ENCODE peak calls at places on chromosomes 3 and 15, in eight cellular contexts. One of them, this sample, is unnamed.

GRCh38 chr15:100918690-100919480 is at the start of gene LRRK1:
- DNase-seq in EH: peak
- DNase-seq in Calu3: peak
- DNase-seq in stimulated activated CD4-positive, alpha-beta T cell treated with anti-CD3 and anti-CD28 coated beads, Interleukin-4, amount 100 ng/mL, for 24 hours: no peak
- DNase-seq in left kidney: peak
- DNase-seq in NCI-H1092 treated with DMSO at 0.1 percent for 48 hours: no peak
- DNase-seq in choroid plexus epithelial cell: peak
- DNase-seq in AML-193: no peak
- DNase-seq in this sample: peak

GRCh38 chr3:124833710-124834332 is 53.3 kb downstream of the ITGB5 start:
- DNase-seq in EH: peak
- DNase-seq in Calu3: no peak
- DNase-seq in stimulated activated CD4-positive, alpha-beta T cell treated with anti-CD3 and anti-CD28 coated beads, Interleukin-4, amount 100 ng/mL, for 24 hours: no peak
- DNase-seq in left kidney: peak
- DNase-seq in NCI-H1092 treated with DMSO at 0.1 percent for 48 hours: no peak
- DNase-seq in choroid plexus epithelial cell: no peak
- DNase-seq in AML-193: no peak
- DNase-seq in this sample: no peak

GRCh38 chr3:155252535-155252934 is 40.9 kb downstream of the STRIT1 start:
- DNase-seq in EH: peak
- DNase-seq in Calu3: no peak
- DNase-seq in stimulated activated CD4-positive, alpha-beta T cell treated with anti-CD3 and anti-CD28 coated beads, Interleukin-4, amount 100 ng/mL, for 24 hours: no peak
- DNase-seq in left kidney: no peak
- DNase-seq in NCI-H1092 treated with DMSO at 0.1 percent for 48 hours: no peak
- DNase-seq in choroid plexus epithelial cell: peak
- DNase-seq in AML-193: no peak
- DNase-seq in this sample: no peak

GRCh38 chr3:178352300-178353021 is 183.8 kb upstream of the KCNMB2 start:
- DNase-seq in EH: peak
- DNase-seq in Calu3: peak
- DNase-seq in stimulated activated CD4-positive, alpha-beta T cell treated with anti-CD3 and anti-CD28 coated beads, Interleukin-4, amount 100 ng/mL, for 24 hours: no peak
- DNase-seq in left kidney: peak
- DNase-seq in NCI-H1092 treated with DMSO at 0.1 percent for 48 hours: peak
- DNase-seq in choroid plexus epithelial cell: peak
- DNase-seq in AML-193: no peak
- DNase-seq in this sample: no peak

GRCh38 chr3:72085036-72085435 is 300.1 kb upstream of the PROK2 start:
- DNase-seq in EH: no peak
- DNase-seq in Calu3: no peak
- DNase-seq in stimulated activated CD4-positive, alpha-beta T cell treated with anti-CD3 and anti-CD28 coated beads, Interleukin-4, amount 100 ng/mL, for 24 hours: no peak
- DNase-seq in left kidney: no peak
- DNase-seq in NCI-H1092 treated with DMSO at 0.1 percent for 48 hours: no peak
- DNase-seq in choroid plexus epithelial cell: no peak
- DNase-seq in AML-193: no peak
- DNase-seq in this sample: no peak

GRCh38 chr15:66489179-66489791 is 8.3 kb downstream of the SNAPC5 start:
- DNase-seq in EH: no peak
- DNase-seq in Calu3: no peak
- DNase-seq in stimulated activated CD4-positive, alpha-beta T cell treated with anti-CD3 and anti-CD28 coated beads, Interleukin-4, amount 100 ng/mL, for 24 hours: no peak
- DNase-seq in left kidney: no peak
- DNase-seq in NCI-H1092 treated with DMSO at 0.1 percent for 48 hours: no peak
- DNase-seq in choroid plexus epithelial cell: no peak
- DNase-seq in AML-193: no peak
- DNase-seq in this sample: no peak

GRCh38 chr3:94862703-94863102 is 799.8 kb downstream of the NSUN3 start:
- DNase-seq in EH: no peak
- DNase-seq in Calu3: peak
- DNase-seq in stimulated activated CD4-positive, alpha-beta T cell treated with anti-CD3 and anti-CD28 coated beads, Interleukin-4, amount 100 ng/mL, for 24 hours: no peak
- DNase-seq in left kidney: peak
- DNase-seq in NCI-H1092 treated with DMSO at 0.1 percent for 48 hours: peak
- DNase-seq in choroid plexus epithelial cell: peak
- DNase-seq in AML-193: peak
- DNase-seq in this sample: peak

GRCh38 chr3:53844262-53845102 is 1.7 kb downstream of the CHDH start:
- DNase-seq in EH: peak
- DNase-seq in Calu3: peak
- DNase-seq in stimulated activated CD4-positive, alpha-beta T cell treated with anti-CD3 and anti-CD28 coated beads, Interleukin-4, amount 100 ng/mL, for 24 hours: no peak
- DNase-seq in left kidney: no peak
- DNase-seq in NCI-H1092 treated with DMSO at 0.1 percent for 48 hours: no peak
- DNase-seq in choroid plexus epithelial cell: no peak
- DNase-seq in AML-193: no peak
- DNase-seq in this sample: no peak

GRCh38 chr15:52124270-52124878 is 11.8 kb upstream of the BCL2L10 start:
- DNase-seq in EH: peak
- DNase-seq in Calu3: no peak
- DNase-seq in stimulated activated CD4-positive, alpha-beta T cell treated with anti-CD3 and anti-CD28 coated beads, Interleukin-4, amount 100 ng/mL, for 24 hours: no peak
- DNase-seq in left kidney: no peak
- DNase-seq in NCI-H1092 treated with DMSO at 0.1 percent for 48 hours: no peak
- DNase-seq in choroid plexus epithelial cell: peak
- DNase-seq in AML-193: no peak
- DNase-seq in this sample: no peak

GRCh38 chr3:141491081-141491480 is 4.3 kb downstream of the RASA2 start:
- DNase-seq in EH: no peak
- DNase-seq in Calu3: no peak
- DNase-seq in stimulated activated CD4-positive, alpha-beta T cell treated with anti-CD3 and anti-CD28 coated beads, Interleukin-4, amount 100 ng/mL, for 24 hours: no peak
- DNase-seq in left kidney: no peak
- DNase-seq in NCI-H1092 treated with DMSO at 0.1 percent for 48 hours: no peak
- DNase-seq in choroid plexus epithelial cell: no peak
- DNase-seq in AML-193: no peak
- DNase-seq in this sample: no peak

GRCh38 chr15:89377842-89378698 is 43.4 kb upstream of the POLG start:
- DNase-seq in EH: no peak
- DNase-seq in Calu3: peak
- DNase-seq in stimulated activated CD4-positive, alpha-beta T cell treated with anti-CD3 and anti-CD28 coated beads, Interleukin-4, amount 100 ng/mL, for 24 hours: no peak
- DNase-seq in left kidney: peak
- DNase-seq in NCI-H1092 treated with DMSO at 0.1 percent for 48 hours: no peak
- DNase-seq in choroid plexus epithelial cell: no peak
- DNase-seq in AML-193: no peak
- DNase-seq in this sample: no peak

GRCh38 chr3:14379842-14380241 is 22.6 kb upstream of the SLC6A6 start:
- DNase-seq in EH: no peak
- DNase-seq in Calu3: no peak
- DNase-seq in stimulated activated CD4-positive, alpha-beta T cell treated with anti-CD3 and anti-CD28 coated beads, Interleukin-4, amount 100 ng/mL, for 24 hours: no peak
- DNase-seq in left kidney: no peak
- DNase-seq in NCI-H1092 treated with DMSO at 0.1 percent for 48 hours: no peak
- DNase-seq in choroid plexus epithelial cell: no peak
- DNase-seq in AML-193: no peak
- DNase-seq in this sample: no peak

GRCh38 chr3:113812854-113813253 is 25.7 kb upstream of the GRAMD1C start:
- DNase-seq in EH: no peak
- DNase-seq in Calu3: no peak
- DNase-seq in stimulated activated CD4-positive, alpha-beta T cell treated with anti-CD3 and anti-CD28 coated beads, Interleukin-4, amount 100 ng/mL, for 24 hours: no peak
- DNase-seq in left kidney: no peak
- DNase-seq in NCI-H1092 treated with DMSO at 0.1 percent for 48 hours: no peak
- DNase-seq in choroid plexus epithelial cell: no peak
- DNase-seq in AML-193: no peak
- DNase-seq in this sample: no peak

GRCh38 chr3:43951813-43952212 is 261.1 kb downstream of the ABHD5 start:
- DNase-seq in EH: no peak
- DNase-seq in Calu3: no peak
- DNase-seq in stimulated activated CD4-positive, alpha-beta T cell treated with anti-CD3 and anti-CD28 coated beads, Interleukin-4, amount 100 ng/mL, for 24 hours: no peak
- DNase-seq in left kidney: no peak
- DNase-seq in NCI-H1092 treated with DMSO at 0.1 percent for 48 hours: no peak
- DNase-seq in choroid plexus epithelial cell: no peak
- DNase-seq in AML-193: no peak
- DNase-seq in this sample: no peak

GRCh38 chr3:37255990-37256308 is 81.6 kb upstream of the LRRFIP2 start:
- DNase-seq in EH: peak
- DNase-seq in Calu3: no peak
- DNase-seq in stimulated activated CD4-positive, alpha-beta T cell treated with anti-CD3 and anti-CD28 coated beads, Interleukin-4, amount 100 ng/mL, for 24 hours: no peak
- DNase-seq in left kidney: no peak
- DNase-seq in NCI-H1092 treated with DMSO at 0.1 percent for 48 hours: no peak
- DNase-seq in choroid plexus epithelial cell: no peak
- DNase-seq in AML-193: no peak
- DNase-seq in this sample: no peak

GRCh38 chr15:29337156-29337959 is 67.7 kb upstream of the NSMCE3 start:
- DNase-seq in EH: peak
- DNase-seq in Calu3: no peak
- DNase-seq in stimulated activated CD4-positive, alpha-beta T cell treated with anti-CD3 and anti-CD28 coated beads, Interleukin-4, amount 100 ng/mL, for 24 hours: no peak
- DNase-seq in left kidney: peak
- DNase-seq in NCI-H1092 treated with DMSO at 0.1 percent for 48 hours: no peak
- DNase-seq in choroid plexus epithelial cell: peak
- DNase-seq in AML-193: no peak
- DNase-seq in this sample: no peak

GRCh38 chr3:155525324-155525833 is 219.5 kb downstream of the PLCH1 start:
- DNase-seq in EH: no peak
- DNase-seq in Calu3: no peak
- DNase-seq in stimulated activated CD4-positive, alpha-beta T cell treated with anti-CD3 and anti-CD28 coated beads, Interleukin-4, amount 100 ng/mL, for 24 hours: no peak
- DNase-seq in left kidney: no peak
- DNase-seq in NCI-H1092 treated with DMSO at 0.1 percent for 48 hours: no peak
- DNase-seq in choroid plexus epithelial cell: no peak
- DNase-seq in AML-193: no peak
- DNase-seq in this sample: no peak

GRCh38 chr3:139423232-139423631 is 33.8 kb upstream of the COPB2 start:
- DNase-seq in EH: no peak
- DNase-seq in Calu3: no peak
- DNase-seq in stimulated activated CD4-positive, alpha-beta T cell treated with anti-CD3 and anti-CD28 coated beads, Interleukin-4, amount 100 ng/mL, for 24 hours: no peak
- DNase-seq in left kidney: no peak
- DNase-seq in NCI-H1092 treated with DMSO at 0.1 percent for 48 hours: no peak
- DNase-seq in choroid plexus epithelial cell: no peak
- DNase-seq in AML-193: no peak
- DNase-seq in this sample: no peak

GRCh38 chr15:48803877-48804276 is 7.0 kb downstream of the CEP152 start:
- DNase-seq in EH: no peak
- DNase-seq in Calu3: no peak
- DNase-seq in stimulated activated CD4-positive, alpha-beta T cell treated with anti-CD3 and anti-CD28 coated beads, Interleukin-4, amount 100 ng/mL, for 24 hours: no peak
- DNase-seq in left kidney: no peak
- DNase-seq in NCI-H1092 treated with DMSO at 0.1 percent for 48 hours: peak
- DNase-seq in choroid plexus epithelial cell: no peak
- DNase-seq in AML-193: no peak
- DNase-seq in this sample: no peak

GRCh38 chr3:193816656-193817311 is 223.8 kb downstream of the OPA1 start:
- DNase-seq in EH: peak
- DNase-seq in Calu3: peak
- DNase-seq in stimulated activated CD4-positive, alpha-beta T cell treated with anti-CD3 and anti-CD28 coated beads, Interleukin-4, amount 100 ng/mL, for 24 hours: no peak
- DNase-seq in left kidney: peak
- DNase-seq in NCI-H1092 treated with DMSO at 0.1 percent for 48 hours: peak
- DNase-seq in choroid plexus epithelial cell: peak
- DNase-seq in AML-193: no peak
- DNase-seq in this sample: no peak

GRCh38 chr15:80264031-80264430 is 12.0 kb upstream of the CTXND1 start:
- DNase-seq in EH: peak
- DNase-seq in Calu3: no peak
- DNase-seq in stimulated activated CD4-positive, alpha-beta T cell treated with anti-CD3 and anti-CD28 coated beads, Interleukin-4, amount 100 ng/mL, for 24 hours: no peak
- DNase-seq in left kidney: peak
- DNase-seq in NCI-H1092 treated with DMSO at 0.1 percent for 48 hours: no peak
- DNase-seq in choroid plexus epithelial cell: peak
- DNase-seq in AML-193: no peak
- DNase-seq in this sample: no peak

GRCh38 chr3:21020043-21020442 is 731.0 kb downstream of the ZNF385D start:
- DNase-seq in EH: no peak
- DNase-seq in Calu3: no peak
- DNase-seq in stimulated activated CD4-positive, alpha-beta T cell treated with anti-CD3 and anti-CD28 coated beads, Interleukin-4, amount 100 ng/mL, for 24 hours: no peak
- DNase-seq in left kidney: no peak
- DNase-seq in NCI-H1092 treated with DMSO at 0.1 percent for 48 hours: no peak
- DNase-seq in choroid plexus epithelial cell: no peak
- DNase-seq in AML-193: no peak
- DNase-seq in this sample: no peak

GRCh38 chr15:99121691-99122410 is 17.0 kb downstream of the SYNM start:
- DNase-seq in EH: no peak
- DNase-seq in Calu3: no peak
- DNase-seq in stimulated activated CD4-positive, alpha-beta T cell treated with anti-CD3 and anti-CD28 coated beads, Interleukin-4, amount 100 ng/mL, for 24 hours: no peak
- DNase-seq in left kidney: no peak
- DNase-seq in NCI-H1092 treated with DMSO at 0.1 percent for 48 hours: no peak
- DNase-seq in choroid plexus epithelial cell: no peak
- DNase-seq in AML-193: no peak
- DNase-seq in this sample: no peak

GRCh38 chr3:159884661-159885402 is 103.8 kb upstream of the IL12A start:
- DNase-seq in EH: peak
- DNase-seq in Calu3: peak
- DNase-seq in stimulated activated CD4-positive, alpha-beta T cell treated with anti-CD3 and anti-CD28 coated beads, Interleukin-4, amount 100 ng/mL, for 24 hours: no peak
- DNase-seq in left kidney: peak
- DNase-seq in NCI-H1092 treated with DMSO at 0.1 percent for 48 hours: peak
- DNase-seq in choroid plexus epithelial cell: peak
- DNase-seq in AML-193: peak
- DNase-seq in this sample: peak

GRCh38 chr3:105094588-105094987 is 272.1 kb upstream of the ALCAM start:
- DNase-seq in EH: no peak
- DNase-seq in Calu3: no peak
- DNase-seq in stimulated activated CD4-positive, alpha-beta T cell treated with anti-CD3 and anti-CD28 coated beads, Interleukin-4, amount 100 ng/mL, for 24 hours: no peak
- DNase-seq in left kidney: no peak
- DNase-seq in NCI-H1092 treated with DMSO at 0.1 percent for 48 hours: no peak
- DNase-seq in choroid plexus epithelial cell: no peak
- DNase-seq in AML-193: no peak
- DNase-seq in this sample: no peak

GRCh38 chr3:128813003-128813564 is 66.3 kb upstream of the ACAD9 start:
- DNase-seq in EH: no peak
- DNase-seq in Calu3: no peak
- DNase-seq in stimulated activated CD4-positive, alpha-beta T cell treated with anti-CD3 and anti-CD28 coated beads, Interleukin-4, amount 100 ng/mL, for 24 hours: no peak
- DNase-seq in left kidney: no peak
- DNase-seq in NCI-H1092 treated with DMSO at 0.1 percent for 48 hours: no peak
- DNase-seq in choroid plexus epithelial cell: no peak
- DNase-seq in AML-193: no peak
- DNase-seq in this sample: no peak

GRCh38 chr15:89091667-89092220 is 3.5 kb downstream of the ABHD2 start:
- DNase-seq in EH: no peak
- DNase-seq in Calu3: no peak
- DNase-seq in stimulated activated CD4-positive, alpha-beta T cell treated with anti-CD3 and anti-CD28 coated beads, Interleukin-4, amount 100 ng/mL, for 24 hours: no peak
- DNase-seq in left kidney: no peak
- DNase-seq in NCI-H1092 treated with DMSO at 0.1 percent for 48 hours: peak
- DNase-seq in choroid plexus epithelial cell: no peak
- DNase-seq in AML-193: no peak
- DNase-seq in this sample: no peak

GRCh38 chr3:11810276-11810675 is 36.4 kb downstream of the TAMM41 start:
- DNase-seq in EH: peak
- DNase-seq in Calu3: no peak
- DNase-seq in stimulated activated CD4-positive, alpha-beta T cell treated with anti-CD3 and anti-CD28 coated beads, Interleukin-4, amount 100 ng/mL, for 24 hours: no peak
- DNase-seq in left kidney: no peak
- DNase-seq in NCI-H1092 treated with DMSO at 0.1 percent for 48 hours: no peak
- DNase-seq in choroid plexus epithelial cell: peak
- DNase-seq in AML-193: no peak
- DNase-seq in this sample: no peak

GRCh38 chr15:38254065-38254883 is 1.6 kb downstream of the SPRED1 start:
- DNase-seq in EH: peak
- DNase-seq in Calu3: peak
- DNase-seq in stimulated activated CD4-positive, alpha-beta T cell treated with anti-CD3 and anti-CD28 coated beads, Interleukin-4, amount 100 ng/mL, for 24 hours: peak
- DNase-seq in left kidney: peak
- DNase-seq in NCI-H1092 treated with DMSO at 0.1 percent for 48 hours: peak
- DNase-seq in choroid plexus epithelial cell: peak
- DNase-seq in AML-193: no peak
- DNase-seq in this sample: peak

GRCh38 chr3:117144832-117145231 is 435.3 kb downstream of the TUSC7 start:
- DNase-seq in EH: peak
- DNase-seq in Calu3: no peak
- DNase-seq in stimulated activated CD4-positive, alpha-beta T cell treated with anti-CD3 and anti-CD28 coated beads, Interleukin-4, amount 100 ng/mL, for 24 hours: no peak
- DNase-seq in left kidney: peak
- DNase-seq in NCI-H1092 treated with DMSO at 0.1 percent for 48 hours: no peak
- DNase-seq in choroid plexus epithelial cell: peak
- DNase-seq in AML-193: no peak
- DNase-seq in this sample: no peak

GRCh38 chr3:33490641-33491241 is 50.5 kb upstream of the UBP1 start:
- DNase-seq in EH: no peak
- DNase-seq in Calu3: no peak
- DNase-seq in stimulated activated CD4-positive, alpha-beta T cell treated with anti-CD3 and anti-CD28 coated beads, Interleukin-4, amount 100 ng/mL, for 24 hours: no peak
- DNase-seq in left kidney: no peak
- DNase-seq in NCI-H1092 treated with DMSO at 0.1 percent for 48 hours: no peak
- DNase-seq in choroid plexus epithelial cell: peak
- DNase-seq in AML-193: no peak
- DNase-seq in this sample: no peak

GRCh38 chr15:96320703-96321421 is 9.6 kb upstream of the NR2F2 start:
- DNase-seq in EH: no peak
- DNase-seq in Calu3: peak
- DNase-seq in stimulated activated CD4-positive, alpha-beta T cell treated with anti-CD3 and anti-CD28 coated beads, Interleukin-4, amount 100 ng/mL, for 24 hours: no peak
- DNase-seq in left kidney: no peak
- DNase-seq in NCI-H1092 treated with DMSO at 0.1 percent for 48 hours: no peak
- DNase-seq in choroid plexus epithelial cell: peak
- DNase-seq in AML-193: no peak
- DNase-seq in this sample: no peak

This sample was measured in KBM-7.